ENCODE peak calls at places on chromosomes 1 and 21, in ten cellular contexts. V is right atrium auricular region; O is Peyer's patch; S is CD8-positive, alpha-beta memory T cell; A is fibroblast of lung; M is endodermal cell; Q is CD4-positive, CD25-positive, alpha-beta regulatory T cell; F is astrocyte; L is CD4-positive, alpha-beta memory T cell; X is effector memory CD4-positive, alpha-beta T cell. E is an unnamed sample. For H3K4me1, the result is how much of the 10 kb centered on the place peaks cover.

GRCh38 chr1:156146749-156147405 is 6.5 kb upstream of the SEMA4A start:
- DNase-seq in V (no peak), X (no peak), O (no peak), M (no peak), A (no peak), Q (no peak), F (no peak), S (no peak), L (no peak), E (no peak)

GRCh38 chr1:238257018-238257417 is 366.3 kb upstream of the ZP4 start:
- DNase-seq in F (peak), M (no peak), Q (no peak), S (no peak), O (no peak), V (no peak), X (no peak), A (no peak), L (no peak), E (no peak)

GRCh38 chr21:43193651-43194302 is 25.0 kb downstream of the CRYAA start:
- DNase-seq in L (no peak), F (peak), S (no peak), Q (no peak), M (peak), A (peak), V (no peak), O (no peak), X (no peak), E (peak)

GRCh38 chr21:44913425-44914175 is 7.1 kb downstream of the ITGB2 start:
- DNase-seq in V (no peak), Q (no peak), O (no peak), F (no peak), S (no peak), L (no peak), M (no peak), A (no peak), X (no peak), E (no peak)

GRCh38 chr1:204216880-204217647 is 3.3 kb upstream of the GOLT1A start:
- DNase-seq in O (no peak), Q (no peak), S (no peak), X (no peak), F (no peak), M (no peak), A (no peak), V (no peak), L (no peak), E (no peak)

GRCh38 chr21:46325073-46325912 is 1.3 kb downstream of the PCNT start:
- DNase-seq in L (no peak), O (no peak), M (peak), F (peak), S (no peak), V (no peak), X (peak), A (peak), Q (peak), E (no peak)

GRCh38 chr1:150429805-150430204 is 57.4 kb upstream of the TARS2 start:
- DNase-seq in X (no peak), S (no peak), M (no peak), F (no peak), O (no peak), Q (peak), V (no peak), A (peak), L (peak), E (no peak)

GRCh38 chr1:178434360-178434759 is 62.4 kb downstream of the CLEC20A start:
- DNase-seq in V (no peak), F (no peak), L (no peak), Q (no peak), S (no peak), O (no peak), M (no peak), X (no peak), A (no peak), E (no peak)

GRCh38 chr1:96306809-96307208 is 414.8 kb upstream of the PTBP2 start:
- DNase-seq in Q (no peak), X (no peak), V (no peak), F (peak), L (no peak), A (peak), M (no peak), S (no peak), O (no peak), E (no peak)

GRCh38 chr1:31637915-31638673 is 6.6 kb downstream of the PEF1 start:
- DNase-seq in M (no peak), V (no peak), F (no peak), O (peak), X (no peak), A (no peak), S (no peak), Q (no peak), L (no peak), E (no peak)

GRCh38 chr21:45695086-45695485 is 51.6 kb downstream of the PCBP3 start:
- DNase-seq in M (peak), X (no peak), A (no peak), V (no peak), O (no peak), S (no peak), F (no peak), Q (no peak), L (no peak), E (no peak)

GRCh38 chr1:188027613-188028012 is 1198.9 kb downstream of the PLA2G4A start:
- DNase-seq in Q (no peak), V (no peak), S (no peak), L (no peak), O (no peak), F (peak), A (peak), X (no peak), M (no peak), E (no peak)

GRCh38 chr1:9730096-9730901 is 78.8 kb downstream of the PIK3CD start:
- DNase-seq in F (no peak), A (no peak), X (no peak), Q (no peak), S (no peak), L (no peak), V (no peak), O (no peak), M (no peak), E (no peak)

GRCh38 chr1:187476671-187477070 is 647.9 kb downstream of the PLA2G4A start:
- DNase-seq in M (no peak), S (no peak), F (no peak), Q (no peak), L (no peak), O (no peak), X (no peak), A (peak), V (no peak), E (no peak)

GRCh38 chr1:160244209-160244608 is 18.1 kb downstream of the DCAF8 start:
- DNase-seq in Q (no peak), V (no peak), F (no peak), A (no peak), L (no peak), M (no peak), O (no peak), S (no peak), X (no peak), E (no peak)

GRCh38 chr1:160247053-160247452 is 15.3 kb downstream of the DCAF8 start:
- DNase-seq in Q (no peak), F (no peak), V (no peak), A (no peak), M (no peak), S (no peak), L (no peak), O (no peak), X (no peak), E (no peak)

GRCh38 chr1:160243767-160244166 is 18.6 kb downstream of the DCAF8 start:
- DNase-seq in Q (no peak), F (no peak), M (no peak), A (no peak), V (no peak), L (no peak), S (no peak), X (no peak), O (no peak), E (no peak)

GRCh38 chr1:160251006-160251405 is 11.3 kb downstream of the DCAF8 start:
- DNase-seq in S (no peak), Q (no peak), M (no peak), A (no peak), X (no peak), V (no peak), O (no peak), F (no peak), L (no peak), E (no peak)

GRCh38 chr1:160245420-160245819 is 16.9 kb downstream of the DCAF8 start:
- DNase-seq in L (no peak), A (no peak), V (no peak), S (no peak), X (no peak), O (no peak), M (no peak), F (no peak), Q (no peak), E (no peak)
- H3K4me1 ChIP-seq in L (under half), A (under half), V (under half), S (under half), X (under half), O (under half), M (under half), F (under half), Q (under half), E (under half)

GRCh38 chr1:26536521-26536920 is 7.0 kb downstream of the RPS6KA1 start:
- DNase-seq in V (no peak), X (no peak), L (no peak), M (no peak), F (no peak), A (no peak), S (no peak), Q (no peak), O (no peak), E (no peak)

GRCh38 chr1:26538480-26539412 is 9.2 kb downstream of the RPS6KA1 start:
- DNase-seq in F (no peak), A (peak), Q (no peak), L (peak), X (peak), M (peak), V (no peak), S (no peak), O (no peak), E (no peak)

GRCh38 chr1:26536081-26536480 is 6.5 kb downstream of the RPS6KA1 start:
- DNase-seq in F (no peak), L (no peak), Q (no peak), A (no peak), V (no peak), S (no peak), O (no peak), X (no peak), M (no peak), E (no peak)

GRCh38 chr1:26539722-26540121 is 10.2 kb downstream of the RPS6KA1 start:
- DNase-seq in X (no peak), M (no peak), Q (no peak), L (no peak), S (no peak), V (no peak), F (no peak), O (no peak), A (no peak), E (no peak)

DNA sequence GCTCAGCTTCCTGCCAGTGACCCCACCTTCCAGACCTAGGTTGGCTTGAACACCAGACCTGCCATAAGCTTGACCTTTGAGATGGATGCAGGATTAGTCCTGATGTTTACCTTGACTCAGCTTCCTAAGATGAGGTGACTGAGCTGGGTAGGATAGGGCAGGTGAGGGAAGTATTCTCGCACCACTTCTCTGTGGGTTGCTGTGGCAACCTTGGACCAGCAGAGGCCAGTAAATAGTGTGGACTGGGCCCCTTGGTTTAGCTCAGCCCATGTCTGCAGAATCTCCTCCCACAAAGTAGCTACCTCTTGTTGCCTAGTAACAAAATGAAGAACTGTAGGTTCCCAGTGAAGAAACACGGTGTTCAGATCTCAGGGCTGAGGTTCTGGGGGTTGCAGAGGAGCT is 8.4 kb downstream of the RPS6KA1 start:
- DNase-seq in L (no peak), X (no peak), V (no peak), S (no peak), Q (no peak), F (no peak), A (peak), M (peak), O (peak), E (no peak)
- H3K4me1 ChIP-seq in L (half or more), X (half or more), V (under half), S (half or more), Q (half or more), F (under half), A (under half), M (under half), O (under half), E (under half)

GRCh38 chr1:145981299-145981600 is 15.1 kb downstream of the TXNIP start:
- DNase-seq in M (no peak), O (no peak), V (no peak), X (no peak), Q (no peak), A (no peak), L (no peak), F (no peak), S (no peak), E (peak)
- H3K4me1 ChIP-seq in M (under half), O (under half), V (under half), X (half or more), Q (half or more), A (under half), L (half or more), F (under half), S (half or more), E (under half)

GRCh38 chr1:94863919-94864318 is 43.8 kb downstream of the SLC44A3 start:
- DNase-seq in X (no peak), Q (no peak), S (no peak), A (peak), M (no peak), O (no peak), L (no peak), V (peak), F (peak), E (no peak)
- H3K4me1 ChIP-seq in X (under half), Q (under half), S (under half), A (under half), M (under half), O (under half), L (under half), V (under half), F (half or more), E (under half)